ENCODE peak calls at places on chromosomes 11 and 22, in seven cellular contexts. Q is fibroblast of villous mesenchyme, G is foreskin fibroblast, K is cardiac fibroblast, E is fibroblast of lung, X is endodermal cell, A is cardiac muscle cell. D is an unnamed sample.

GRCh38 chr11:59938718-59939117 is 486 bp downstream of the OOSP1 start:
- DNase-seq in Q (no peak), G (no peak), K (no peak), E (no peak), X (no peak), A (no peak), D (no peak)

GRCh38 chr11:119081682-119082081 is 3.0 kb upstream of the HMBS start:
- DNase-seq in Q (no peak), G (no peak), K (no peak), E (no peak), X (no peak), A (no peak), D (no peak)

GRCh38 chr11:100563541-100564280 is 123.4 kb upstream of the ARHGAP42 start:
- DNase-seq in Q (peak), G (peak), K (no peak), E (no peak), X (no peak), A (no peak), D (no peak)

GRCh38 chr11:92678212-92678611 is 291.2 kb upstream of the MTNR1B start:
- DNase-seq in Q (no peak), G (no peak), K (no peak), E (no peak), X (no peak), A (no peak), D (no peak)

GRCh38 chr11:69514771-69515170 is 33.3 kb downstream of the LINC01488 start:
- DNase-seq in Q (no peak), G (no peak), K (no peak), E (no peak), X (peak), A (no peak), D (no peak)

GRCh38 chr11:26715133-26715532 is 6.7 kb downstream of the SLC5A12 start:
- DNase-seq in Q (no peak), G (no peak), K (no peak), E (no peak), X (no peak), A (no peak), D (no peak)

GRCh38 chr11:43736502-43737193 is 56.1 kb downstream of the HSD17B12 start:
- DNase-seq in Q (peak), G (no peak), K (peak), E (peak), X (no peak), A (peak), D (no peak)

GRCh38 chr11:119254239-119254638 is 48.1 kb downstream of the CBL start:
- DNase-seq in Q (no peak), G (no peak), K (no peak), E (no peak), X (no peak), A (no peak), D (no peak)

GRCh38 chr11:94938399-94939055 is 34.8 kb downstream of the CWC15 start:
- DNase-seq in Q (peak), G (peak), K (peak), E (peak), X (no peak), A (no peak), D (no peak)

GRCh38 chr11:70470127-70470526 is 71.8 kb downstream of the CTTN start:
- DNase-seq in Q (peak), G (peak), K (peak), E (peak), X (peak), A (no peak), D (no peak)

GRCh38 chr22:35440129-35440528 is 40.2 kb downstream of the MCM5 start:
- DNase-seq in Q (no peak), G (no peak), K (no peak), E (no peak), X (no peak), A (no peak), D (no peak)

GRCh38 chr11:30291331-30291730 is 31.6 kb upstream of the ARL14EP start:
- DNase-seq in Q (no peak), G (no peak), K (no peak), E (no peak), X (no peak), A (no peak), D (no peak)

GRCh38 chr22:31538815-31539214 is 42.5 kb downstream of the SFI1 start:
- DNase-seq in Q (no peak), G (no peak), K (no peak), E (no peak), X (no peak), A (no peak), D (no peak)

GRCh38 chr22:31556627-31557203 is 60.4 kb downstream of the SFI1 start:
- DNase-seq in Q (peak), G (peak), K (peak), E (peak), X (no peak), A (peak), D (no peak)

GRCh38 chr22:48478124-48478523 is 1349.5 kb downstream of the BRD1 start:
- DNase-seq in Q (no peak), G (no peak), K (no peak), E (no peak), X (no peak), A (no peak), D (no peak)

GRCh38 chr11:100328626-100329340 is 358.3 kb upstream of the ARHGAP42 start:
- DNase-seq in Q (peak), G (no peak), K (no peak), E (peak), X (peak), A (no peak), D (no peak)

GRCh38 chr11:26297179-26297970 is 34.6 kb upstream of the ANO3 start:
- DNase-seq in Q (peak), G (peak), K (peak), E (peak), X (peak), A (peak), D (peak)

GRCh38 chr11:63764712-63765631 is 3.6 kb downstream of the ZFTA start:
- DNase-seq in Q (peak), G (no peak), K (peak), E (peak), X (peak), A (peak), D (no peak)

GRCh38 chr22:42344391-42344861 is 74.0 kb upstream of the TCF20 start:
- DNase-seq in Q (no peak), G (peak), K (peak), E (peak), X (peak), A (no peak), D (no peak)

GRCh38 chr11:44563716-44564115 is 1.7 kb upstream of the CD82 start:
- DNase-seq in Q (peak), G (peak), K (peak), E (peak), X (no peak), A (no peak), D (no peak)

GRCh38 chr11:1836011-1836945 is 1.5 kb downstream of the SYT8 start:
- DNase-seq in Q (no peak), G (no peak), K (no peak), E (no peak), X (no peak), A (no peak), D (no peak)
- H3K4me3 ChIP-seq in Q (no peak), G (no peak), K (no peak), E (no peak), X (no peak), A (no peak), D (no peak)

DNA sequence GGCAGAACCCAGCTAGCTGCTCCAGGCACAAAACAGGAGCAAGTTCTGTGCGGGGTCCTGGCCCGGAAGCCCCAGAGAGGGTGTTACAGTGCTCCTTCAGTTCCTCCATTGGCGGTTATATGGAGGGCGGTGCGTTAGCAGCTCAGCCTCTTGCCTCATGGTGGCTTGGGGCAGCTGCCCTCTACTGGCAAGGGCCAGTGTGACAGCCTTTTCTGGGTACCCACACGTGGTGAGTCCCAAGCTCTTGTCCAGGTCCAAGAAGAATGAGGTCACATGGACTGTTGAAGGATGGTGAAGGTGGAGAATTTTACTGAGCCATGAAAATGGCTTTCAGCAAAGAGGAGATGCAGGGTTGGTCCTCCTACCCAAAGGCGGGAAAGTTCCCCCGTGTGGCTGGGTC is 100.5 kb downstream of the WT1 start:
- DNase-seq in Q (no peak), G (no peak), K (no peak), E (no peak), X (peak), A (no peak), D (no peak)
- TF ChIP-seq CTCF in Q (peak), G (no peak), K (peak), E (peak), X (peak), A (peak), D (peak)

GRCh38 chr22:19730662-19731360 is 7.5 kb downstream of the GP1BB start:
- DNase-seq in Q (peak), G (peak), K (peak), E (peak), X (peak), A (peak), D (no peak)
- H3K4me3 ChIP-seq in Q (peak), G (peak), K (peak), E (peak), X (peak), A (peak), D (peak)

DNA sequence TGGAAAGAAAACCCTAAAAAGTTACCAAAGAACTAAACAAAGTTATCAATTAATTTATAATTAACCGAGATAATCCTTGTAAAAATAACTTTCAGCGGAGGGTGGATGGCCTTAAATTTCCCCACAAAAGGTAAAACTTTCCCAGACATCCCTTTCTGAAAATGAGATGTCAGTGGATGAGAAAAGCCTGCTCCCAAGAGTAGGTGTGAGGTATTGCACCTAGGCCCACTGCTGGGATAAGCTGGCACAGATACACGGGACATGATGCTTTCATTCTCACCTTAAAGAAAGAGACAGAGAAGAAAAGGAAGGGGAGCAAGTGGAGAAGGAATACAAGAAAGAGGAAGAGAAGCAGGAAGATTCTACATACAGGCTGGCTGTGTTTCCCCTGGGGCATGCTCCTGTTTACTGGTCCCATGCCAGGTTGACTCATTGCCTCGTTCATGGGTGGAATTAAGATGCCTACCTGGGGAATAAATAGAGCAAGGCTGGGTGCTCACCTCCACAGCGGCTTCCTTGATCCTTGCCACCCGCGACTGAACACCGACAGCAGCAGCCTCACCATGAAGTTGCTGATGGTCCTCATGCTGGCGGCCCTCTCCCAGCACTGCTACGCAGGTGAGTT is at the start of gene SCGB2A2:
- DNase-seq in Q (no peak), G (no peak), K (no peak), E (no peak), X (peak), A (no peak), D (no peak)
- TF ChIP-seq CTCF in Q (peak), G (no peak), K (peak), E (no peak), X (peak), A (peak), D (peak)

GRCh38 chr22:38139901-38140300 is 29.4 kb upstream of the BAIAP2L2 start:
- DNase-seq in Q (no peak), G (no peak), K (no peak), E (no peak), X (no peak), A (no peak), D (no peak)
- H3K4me3 ChIP-seq in Q (no peak), G (no peak), K (no peak), E (no peak), X (no peak), A (no peak), D (no peak)

DNA sequence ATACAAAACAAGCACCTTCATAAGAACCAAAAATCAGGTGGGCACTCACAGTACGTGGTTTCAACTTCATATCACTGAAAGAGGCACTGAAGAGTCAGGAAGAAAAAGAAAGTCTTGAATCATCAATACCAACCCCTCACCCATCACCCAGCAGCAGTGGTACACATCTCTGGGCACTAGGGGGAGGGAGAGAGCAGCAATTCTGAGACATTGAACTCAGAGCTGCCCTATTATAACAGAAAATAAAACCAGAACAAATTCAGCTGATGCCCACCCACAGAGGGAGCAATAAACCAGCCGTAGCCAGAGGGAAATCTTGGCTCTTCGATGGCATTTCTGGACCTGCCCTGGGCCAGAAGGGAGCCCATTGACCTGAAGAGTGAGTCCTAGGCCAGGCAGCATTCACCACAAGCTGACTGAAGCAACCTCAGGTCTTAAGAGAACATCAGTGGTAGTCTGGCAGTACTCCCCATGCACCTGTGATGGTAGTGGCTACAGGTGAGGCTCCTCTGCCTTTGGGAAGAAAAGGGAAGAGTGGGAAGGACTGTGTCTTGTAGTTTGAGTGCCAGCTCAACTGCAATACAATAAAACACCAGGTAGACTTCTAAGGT is 42.2 kb upstream of the FAM181B start:
- DNase-seq in Q (peak), G (peak), K (peak), E (peak), X (peak), A (peak), D (peak)
- TF ChIP-seq CTCF in Q (peak), G (peak), K (peak), E (peak), X (peak), A (peak), D (peak)

D was measured in epithelial cell of proximal tubule.